ENCODE peak calls at places on chromosomes 12 and 14, in ten cellular contexts. V, M, R, H, O, U, F, K, T and S are unnamed samples.

GRCh38 chr12:54980341-54980740 is 4.2 kb downstream of the TESPA1 start:
- DNase-seq in V (peak; percentile 16), M (no peak), R (no peak), H (no peak), O (no peak), U (no peak), F (no peak), K (no peak), T (no peak), S (no peak)

GRCh38 chr12:119802472-119802871 is 74.6 kb downstream of the CIT start:
- DNase-seq in V (no peak), M (peak; percentile 53), R (no peak), H (no peak), O (no peak), U (no peak), F (no peak), K (no peak), T (no peak), S (no peak)

GRCh38 chr12:114192549-114192948 is 213.4 kb downstream of the TBX5 start:
- DNase-seq in V (no peak), M (no peak), R (no peak), H (no peak), O (no peak), U (no peak), F (no peak), K (no peak), T (no peak), S (no peak)

GRCh38 chr12:124422570-124423523 is 128.0 kb downstream of the RFLNA start:
- DNase-seq in V (no peak), M (peak; percentile 86), R (peak; percentile 85), H (no peak), O (no peak), U (no peak), F (no peak), K (peak; percentile 90), T (no peak), S (no peak)

GRCh38 chr14:90846511-90846910 is 30.3 kb upstream of the TTC7B start:
- DNase-seq in V (no peak), M (no peak), R (peak; percentile 50), H (no peak), O (no peak), U (no peak), F (no peak), K (no peak), T (no peak), S (no peak)

GRCh38 chr14:55306938-55307589 is 35.8 kb downstream of the FBXO34 start:
- DNase-seq in V (no peak), M (no peak), R (no peak), H (no peak), O (no peak), U (no peak), F (no peak), K (no peak), T (no peak), S (no peak)

GRCh38 chr14:49427117-49427516 is 159.1 kb downstream of the RPS29 start:
- DNase-seq in V (no peak), M (no peak), R (no peak), H (no peak), O (no peak), U (no peak), F (no peak), K (no peak), T (no peak), S (no peak)

GRCh38 chr14:72303930-72304329 is 371.7 kb downstream of the RGS6 start:
- DNase-seq in V (no peak), M (no peak), R (no peak), H (no peak), O (no peak), U (no peak), F (no peak), K (no peak), T (no peak), S (no peak)

GRCh38 chr12:45088608-45089007 is 37.7 kb upstream of the DBX2 start:
- DNase-seq in V (no peak), M (no peak), R (no peak), H (no peak), O (no peak), U (no peak), F (no peak), K (no peak), T (no peak), S (no peak)

GRCh38 chr14:22276913-22277816 is 311.9 kb downstream of the DAD1 start:
- DNase-seq in V (no peak), M (no peak), R (peak; percentile 45), H (no peak), O (no peak), U (no peak), F (no peak), K (no peak), T (no peak), S (no peak)

GRCh38 chr12:82434392-82434911 is 76.1 kb downstream of the METTL25 start:
- DNase-seq in V (no peak), M (no peak), R (no peak), H (no peak), O (no peak), U (no peak), F (no peak), K (no peak), T (no peak), S (no peak)

GRCh38 chr12:26648584-26648983 is 184.4 kb downstream of the ITPR2 start:
- DNase-seq in V (no peak), M (peak; percentile 74), R (peak; percentile 76), H (no peak), O (no peak), U (no peak), F (no peak), K (peak; percentile 57), T (no peak), S (no peak)

GRCh38 chr12:118307069-118307954 is 65.4 kb downstream of the TAOK3 start:
- DNase-seq in V (no peak), M (peak; percentile 89), R (peak; percentile 93), H (peak; percentile 12), O (peak; percentile 71), U (no peak), F (no peak), K (peak; percentile 47), T (no peak), S (peak; percentile 25)

GRCh38 chr14:102498005-102498677 is 11.4 kb downstream of the ANKRD9 start:
- DNase-seq in V (no peak), M (no peak), R (no peak), H (no peak), O (no peak), U (no peak), F (no peak), K (no peak), T (no peak), S (no peak)